ENCODE peak calls at places on chromosomes 1 and 21, in eight cellular contexts. D is right cardiac atrium; L is CD8-positive, alpha-beta T cell; C is left lung; J is aorta; X is left ventricle myocardium inferior; M is ovary; F is pancreas. V is an unnamed sample. For H3K4me1, the result is how much of the 10 kb centered on the place peaks cover.

GRCh38 chr21:35575280-35575915 is 484.9 kb downstream of the SETD4 start:
- DNase-seq in L (no peak), C (no peak), D (no peak), F (no peak), X (no peak), J (no peak), M (no peak), V (no peak)

GRCh38 chr1:224357626-224358124 is 996 bp downstream of the CNIH4 start:
- DNase-seq in X (no peak), M (no peak), C (no peak), D (no peak), F (no peak), L (no peak), J (no peak), V (no peak)

GRCh38 chr1:222018051-222018450 is 276.2 kb upstream of the DUSP10 start:
- DNase-seq in M (no peak), J (no peak), C (no peak), X (no peak), L (no peak), D (no peak), F (no peak), V (no peak)

GRCh38 chr1:231200417-231201031 is 38.7 kb downstream of the TRIM67 start:
- DNase-seq in L (no peak), C (no peak), D (no peak), X (no peak), M (no peak), F (no peak), J (no peak), V (no peak)

GRCh38 chr1:202160377-202160940 is at the start of gene PTPN7:
- DNase-seq in D (peak), L (peak), X (no peak), J (peak), F (no peak), M (no peak), C (peak), V (no peak)

GRCh38 chr1:155591770-155592169 is 18.2 kb upstream of the MSTO1 start:
- DNase-seq in C (no peak), X (no peak), L (no peak), M (no peak), F (no peak), J (no peak), D (no peak), V (no peak)

GRCh38 chr1:33460947-33461629 is 11.4 kb upstream of the ZSCAN20 start:
- DNase-seq in M (no peak), D (peak), C (no peak), F (peak), J (peak), X (peak), L (no peak), V (peak)

GRCh38 chr1:179079113-179079761 is 2.6 kb upstream of the TOR3A start:
- DNase-seq in C (no peak), F (peak), J (no peak), D (no peak), M (peak), L (peak), X (no peak), V (peak)

GRCh38 chr1:235902638-235903542 is 36.2 kb upstream of the LYST start:
- DNase-seq in C (peak), J (no peak), F (no peak), D (no peak), M (no peak), L (no peak), X (no peak), V (no peak)

GRCh38 chr1:160167056-160167455 is 15.7 kb downstream of the ATP1A4 start:
- DNase-seq in M (no peak), L (no peak), J (no peak), X (no peak), D (no peak), C (no peak), F (no peak), V (no peak)

GRCh38 chr1:205259998-205260397 is 32.3 kb downstream of the TMCC2 start:
- DNase-seq in J (no peak), L (no peak), F (no peak), C (no peak), D (no peak), M (no peak), X (no peak), V (no peak)

GRCh38 chr1:81695741-81696140 is 105.0 kb upstream of the ADGRL2 start:
- DNase-seq in C (no peak), X (no peak), M (no peak), F (no peak), D (no peak), L (no peak), J (peak), V (no peak)

GRCh38 chr1:201766117-201766863 is 62.7 kb upstream of the IPO9 start:
- DNase-seq in L (no peak), C (no peak), J (no peak), M (peak), X (peak), D (peak), F (no peak), V (peak)

GRCh38 chr1:245485996-245486395 is 331.2 kb downstream of the KIF26B start:
- DNase-seq in X (no peak), C (no peak), D (no peak), L (no peak), J (no peak), M (no peak), F (no peak), V (no peak)

GRCh38 chr1:31705080-31705866 is 1.5 kb upstream of the COL16A1 start:
- DNase-seq in D (peak), J (peak), M (peak), C (no peak), F (peak), X (peak), L (peak), V (peak)

GRCh38 chr21:45525153-45525909 is 16.9 kb downstream of the SLC19A1 start:
- DNase-seq in D (peak), M (peak), L (no peak), X (peak), C (peak), J (peak), F (peak), V (peak)

GRCh38 chr21:31201548-31201947 is 142.5 kb downstream of the TIAM1 start:
- DNase-seq in X (no peak), C (no peak), J (peak), M (no peak), F (no peak), L (no peak), D (peak), V (peak)

GRCh38 chr1:193462629-193463320 is 276.4 kb upstream of the B3GALT2 start:
- DNase-seq in D (no peak), M (no peak), X (no peak), F (no peak), J (no peak), L (no peak), C (no peak), V (no peak)

GRCh38 chr1:183922197-183922596 is 115.3 kb downstream of the COLGALT2 start:
- DNase-seq in J (no peak), M (no peak), F (no peak), X (no peak), C (no peak), D (no peak), L (no peak), V (no peak)

GRCh38 chr1:197865809-197866208 is 36.6 kb upstream of the C1orf53 start:
- DNase-seq in D (no peak), F (no peak), C (no peak), X (no peak), M (no peak), L (no peak), J (no peak), V (no peak)

GRCh38 chr1:40312238-40313205 is 4.6 kb downstream of the COL9A2 start:
- DNase-seq in D (peak), M (peak), X (peak), C (peak), J (peak), F (peak), L (no peak), V (no peak)

DNA sequence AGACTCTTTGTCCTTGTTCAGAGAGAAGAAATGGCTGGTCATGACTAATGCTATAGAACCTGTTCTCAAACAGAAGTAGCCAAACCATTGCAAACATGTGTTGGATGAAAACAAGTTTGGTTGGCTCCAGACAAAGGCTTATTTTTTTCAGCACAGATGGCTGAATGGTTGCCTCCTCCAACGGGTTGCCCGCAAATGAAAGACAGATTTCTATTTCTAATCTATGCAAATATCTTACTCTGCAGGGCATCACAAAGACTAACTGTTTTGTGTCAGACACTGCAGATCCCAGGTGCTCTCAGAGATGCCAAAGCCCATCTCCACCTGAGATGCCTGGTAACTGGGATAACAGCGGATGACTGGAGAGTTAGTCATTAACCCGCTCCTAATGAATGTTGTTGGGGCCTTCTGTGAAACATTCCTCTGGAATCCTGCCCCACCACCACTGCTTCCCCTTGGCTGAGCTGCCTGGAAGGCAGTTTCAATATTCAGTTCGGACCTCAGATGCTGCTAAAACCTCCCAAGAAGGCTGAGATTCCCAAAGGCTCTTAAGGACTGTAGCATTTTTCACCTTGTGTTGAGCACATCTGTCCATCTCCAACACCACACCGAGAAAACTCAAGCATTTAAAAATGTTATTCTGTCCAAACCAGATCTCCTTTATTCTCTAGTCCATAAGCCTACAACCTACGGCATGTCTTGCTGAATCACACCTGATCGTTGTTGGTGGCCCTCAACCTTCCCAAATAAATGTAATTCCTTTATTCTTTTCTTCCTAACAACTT is 104.4 kb downstream of the PTPN14 start:
- DNase-seq in F (peak), L (no peak), M (no peak), J (no peak), X (no peak), C (no peak), D (no peak), V (no peak)
- H3K4me1 ChIP-seq in F (under half), L (under half), M (under half), J (under half), X (under half), C (under half), D (under half), V (under half)

DNA sequence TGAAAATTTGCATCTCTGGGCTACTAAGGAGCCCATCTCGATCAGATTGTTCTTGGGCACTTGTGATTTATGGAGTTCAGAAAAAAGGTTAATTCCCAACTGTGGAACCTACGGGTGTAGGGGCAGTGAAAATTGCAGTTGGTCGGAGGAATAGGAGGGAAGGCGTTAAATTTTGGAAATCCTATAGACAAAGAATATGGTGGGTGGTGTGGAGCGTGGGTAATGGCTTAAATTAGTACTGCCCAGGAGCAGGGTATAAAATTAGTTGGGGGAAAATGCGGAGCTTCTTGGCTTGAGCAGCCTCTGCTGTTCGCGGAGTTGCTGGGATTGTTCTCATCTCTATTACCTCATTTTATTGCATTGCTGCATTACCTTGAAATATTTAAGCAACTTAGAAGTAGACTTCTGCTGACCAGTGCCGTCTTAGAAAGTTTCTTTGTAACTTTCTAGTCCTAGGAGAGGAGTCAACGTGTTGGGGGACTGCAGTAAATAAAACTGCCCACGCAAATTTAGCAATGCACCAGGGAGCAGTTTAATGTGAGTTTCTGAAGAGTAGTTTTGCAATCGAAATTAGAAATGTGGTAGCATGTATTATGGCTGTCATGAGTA is 514 bp downstream of the S1PR1 start:
- DNase-seq in D (no peak), L (peak), X (no peak), J (no peak), F (no peak), M (no peak), C (no peak), V (no peak)
- H3K27ac ChIP-seq in D (peak), L (peak), X (peak), J (no peak), F (no peak), M (no peak), C (peak), V (peak)

DNA sequence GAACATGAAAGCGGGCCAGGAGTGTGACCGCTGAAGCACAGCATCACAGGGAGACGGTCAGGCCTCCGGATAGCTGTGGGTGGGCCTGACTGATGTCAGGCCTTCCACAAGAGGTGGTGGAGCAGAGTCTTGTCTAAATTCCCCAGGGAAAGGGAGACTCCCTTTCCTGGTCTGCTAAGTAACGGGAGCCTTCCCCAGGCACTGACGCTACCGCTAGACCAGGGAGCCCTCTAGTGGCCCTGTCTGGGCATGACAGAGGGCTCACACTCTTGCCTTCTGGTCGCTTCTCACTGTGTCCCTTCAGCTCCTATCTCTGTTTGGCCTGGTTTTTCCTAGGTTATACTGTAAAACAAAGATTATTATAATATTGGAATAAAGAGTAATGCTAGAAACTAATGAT is 36.5 kb downstream of the ZNF695 start:
- DNase-seq in M (peak), D (peak), L (peak), J (peak), X (peak), F (no peak), C (peak), V (peak)
- H3K4me3 ChIP-seq in M (no peak), D (no peak), L (no peak), J (no peak), X (peak), F (no peak), C (no peak), V (peak)

DNA sequence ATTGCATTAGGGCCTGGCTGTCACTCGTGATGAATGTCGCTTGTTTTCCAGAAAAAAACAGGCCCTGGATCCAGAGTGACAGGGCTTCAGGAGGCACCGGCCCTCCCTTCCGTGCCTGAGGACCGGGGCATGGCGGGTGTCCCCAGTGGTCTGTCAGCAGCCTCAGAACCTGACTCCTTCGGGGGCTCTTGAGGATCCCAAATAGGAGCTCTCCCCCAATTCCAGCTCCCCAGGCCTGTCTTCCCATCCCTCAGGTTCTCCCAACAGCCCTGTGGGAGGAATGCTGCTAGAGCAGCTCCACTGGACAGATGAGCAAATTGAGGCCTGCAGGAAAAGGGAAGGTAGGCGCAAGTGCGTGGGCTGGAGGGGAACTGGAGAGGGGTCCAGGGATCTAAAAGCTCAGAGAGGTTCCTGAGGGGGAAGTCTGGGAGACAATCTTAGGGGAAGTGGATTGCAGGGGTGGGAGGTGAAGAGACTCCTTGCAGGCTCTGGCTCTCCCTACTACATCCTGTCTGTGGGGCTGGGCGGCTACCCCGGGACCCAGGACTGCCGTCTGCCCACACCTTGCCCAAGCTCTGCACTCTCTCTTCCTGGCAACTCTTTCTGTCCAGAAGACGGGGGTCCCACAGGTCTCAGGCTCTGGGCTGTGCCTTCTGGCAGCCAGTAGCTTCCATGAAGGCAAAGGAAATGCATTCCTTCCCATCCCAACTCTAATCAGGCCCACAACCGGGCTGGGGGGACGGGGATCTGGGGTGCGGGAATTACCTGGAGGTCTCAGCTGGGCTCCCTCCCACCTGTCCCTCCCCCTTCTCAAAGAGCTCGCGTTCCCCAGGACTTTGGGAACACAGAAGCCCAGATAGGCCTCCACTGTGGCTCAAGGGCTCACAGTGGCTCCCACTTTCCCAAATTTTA is 105.7 kb upstream of the CASZ1 start:
- DNase-seq in C (no peak), F (no peak), L (no peak), M (no peak), D (peak), J (peak), X (no peak), V (no peak)
- H3K4me1 ChIP-seq in C (under half), F (under half), L (under half), M (under half), D (under half), J (under half), X (under half), V (under half)

GRCh38 chr1:87953732-87954344 is 625.2 kb downstream of the LMO4 start:
- DNase-seq in D (peak), F (peak), M (peak), X (peak), L (peak), J (peak), C (no peak), V (peak)
- H3K27ac ChIP-seq in D (no peak), F (no peak), M (no peak), X (no peak), L (no peak), J (no peak), C (no peak), V (no peak)

GRCh38 chr1:7785108-7785507 is 1.0 kb downstream of the PER3 start:
- DNase-seq in X (no peak), D (no peak), C (no peak), J (no peak), F (no peak), M (no peak), L (no peak), V (no peak)
- H3K4me3 ChIP-seq in X (peak), D (peak), C (peak), J (no peak), F (peak), M (peak), L (no peak), V (peak)

DNA sequence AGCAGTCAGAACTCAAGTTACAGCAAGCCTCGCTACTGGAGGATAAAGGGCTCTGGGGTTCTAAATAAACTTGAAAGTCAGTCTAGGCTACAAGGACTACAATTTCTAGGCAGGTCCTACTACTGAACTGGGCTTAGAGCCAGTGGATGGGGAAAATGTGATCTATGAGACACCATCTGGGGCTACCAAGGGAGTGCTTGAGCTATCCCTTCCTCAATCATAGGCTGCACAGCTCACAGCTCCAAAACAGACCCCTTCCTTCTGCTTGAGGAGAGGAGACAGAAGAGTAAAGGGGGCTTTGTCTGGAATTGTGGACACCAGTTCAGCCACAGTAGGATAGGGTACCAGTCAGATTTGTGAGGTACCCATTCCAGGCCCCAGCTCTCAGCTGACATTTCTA is 145.8 kb upstream of the SNX7 start:
- DNase-seq in J (no peak), M (no peak), F (no peak), X (no peak), D (no peak), C (no peak), L (no peak), V (no peak)
- H3K4me1 ChIP-seq in J (under half), M (under half), F (under half), X (under half), D (under half), C (under half), L (under half), V (under half)

V was measured in heart right ventricle.